ENCODE peak calls at places on chromosomes 13 and 19, in eight cellular contexts. J is GM12865; Q is foreskin keratinocyte; W is uterus; I is cardiac muscle cell; Z is stimulated activated CD8-positive, alpha-beta memory T cell treated with anti-CD3 and anti-CD28 coated beads, Interleukin-7, amount 100 ng/mL, for 1 hour; Y is IMR-90; C is NCI-H2029 treated with DMSO at 0.1 percent for 48 hours. B is an unnamed sample.

GRCh38 chr19:47094557-47095517 is 18.7 kb downstream of the ZC3H4 start:
- DNase-seq in Y (no peak), J (peak; percentile 74), Q (no peak), C (no peak), I (no peak), W (no peak), Z (no peak), B (peak; percentile 98)

GRCh38 chr19:28350037-28350436 is 862.9 kb downstream of the UQCRFS1 start:
- DNase-seq in Z (no peak), Y (no peak), I (no peak), W (no peak), Q (no peak), J (no peak), C (no peak), B (no peak)

GRCh38 chr13:92843549-92843948 is 383.1 kb upstream of the GPC6 start:
- DNase-seq in W (no peak), Q (peak; percentile 58), J (peak; percentile 26), Y (peak; percentile 69), Z (no peak), C (peak; percentile 91), I (peak; percentile 73), B (no peak)

GRCh38 chr19:5046339-5047039 is 77.6 kb downstream of the KDM4B start:
- DNase-seq in I (no peak), C (peak; percentile 98), Y (peak; percentile 40), Z (no peak), Q (peak; percentile 29), J (no peak), W (no peak), B (no peak)

GRCh38 chr13:63184693-63185092 is 1769.0 kb upstream of the PCDH20 start:
- DNase-seq in Y (peak; percentile 88), I (peak; percentile 48), J (no peak), C (no peak), Q (peak; percentile 62), W (no peak), Z (no peak), B (no peak)

GRCh38 chr13:110425444-110425780 is 118.3 kb downstream of the COL4A2 start:
- DNase-seq in Q (no peak), J (no peak), Z (no peak), I (no peak), Y (peak; percentile 96), C (no peak), W (no peak), B (no peak)

GRCh38 chr13:43153436-43154082 is 130.2 kb downstream of the DNAJC15 start:
- DNase-seq in Q (peak; percentile 96), Y (peak; percentile 44), C (no peak), W (no peak), Z (no peak), J (no peak), I (peak; percentile 73), B (no peak)

GRCh38 chr13:20559659-20560356 is 7.1 kb upstream of the IFT88 start:
- DNase-seq in J (no peak), Z (no peak), W (no peak), I (no peak), C (no peak), Q (no peak), Y (no peak), B (no peak)

GRCh38 chr13:108121406-108121805 is 93.9 kb downstream of the LIG4 start:
- DNase-seq in W (no peak), Q (no peak), C (no peak), I (no peak), J (no peak), Z (no peak), Y (no peak), B (no peak)

GRCh38 chr19:49119411-49120324 is at the start of gene PPFIA3:
- DNase-seq in Q (no peak), W (peak; percentile 64), C (no peak), Y (peak; percentile 54), J (no peak), I (peak; percentile 73), Z (no peak), B (no peak)

GRCh38 chr19:33900817-33901216 is 104.1 kb downstream of the KCTD15 start:
- DNase-seq in I (no peak), C (no peak), Y (no peak), J (no peak), W (no peak), Z (no peak), Q (no peak), B (no peak)

GRCh38 chr13:65946387-65946786 is 1283.7 kb downstream of the PCDH9 start:
- DNase-seq in Y (no peak), I (no peak), C (no peak), J (no peak), Z (no peak), Q (no peak), W (no peak), B (no peak)

GRCh38 chr19:13959141-13959961 is 7.0 kb downstream of the DCAF15 start:
- DNase-seq in Y (no peak), C (no peak), I (no peak), Q (no peak), Z (no peak), J (no peak), W (no peak), B (no peak)

GRCh38 chr13:68027311-68027710 is 797.2 kb upstream of the PCDH9 start:
- DNase-seq in I (no peak), J (no peak), Z (no peak), C (no peak), Q (no peak), Y (no peak), W (no peak), B (no peak)

GRCh38 chr13:61685683-61686013 is 270.0 kb upstream of the PCDH20 start:
- DNase-seq in Z (no peak), J (peak; percentile 9), W (no peak), I (no peak), C (no peak), Q (peak; percentile 6), Y (no peak), B (no peak)

GRCh38 chr13:95246292-95247082 is 54.8 kb downstream of the ABCC4 start:
- DNase-seq in W (no peak), J (no peak), Z (no peak), C (peak; percentile 83), Y (no peak), I (no peak), Q (peak; percentile 53), B (no peak)

GRCh38 chr13:41699759-41700158 is 242.4 kb downstream of the RGCC start:
- DNase-seq in J (no peak), C (no peak), Q (no peak), Y (no peak), Z (no peak), I (no peak), W (no peak), B (no peak)

GRCh38 chr13:43054803-43055802 is 31.7 kb downstream of the DNAJC15 start:
- DNase-seq in W (peak; percentile 61), Y (peak; percentile 87), Q (peak; percentile 76), I (peak; percentile 88), J (peak; percentile 16), Z (no peak), C (no peak), B (peak; percentile 5)

GRCh38 chr19:7928334-7928706 is 2.4 kb upstream of the CTXN1 start:
- DNase-seq in J (no peak), Z (no peak), Q (no peak), Y (no peak), I (no peak), C (no peak), W (no peak), B (no peak)

GRCh38 chr13:38417241-38417640 is 67.6 kb downstream of the UFM1 start:
- DNase-seq in Z (no peak), Y (no peak), C (no peak), J (no peak), W (no peak), Q (peak; percentile 66), I (no peak), B (no peak)

GRCh38 chr13:112638919-112639318 is 50.9 kb upstream of the ATP11A start:
- DNase-seq in Q (no peak), Y (no peak), I (no peak), C (no peak), J (no peak), Z (no peak), W (no peak), B (no peak)